ENCODE peak calls at places on chromosome 2, in nine cellular contexts. One of them, this sample, is unnamed. For H3K9me3, the result is how much of the 10 kb centered on the place peaks cover.

GRCh38 chr2:64463784-64464183 is 9.8 kb downstream of the LGALSL start:
- DNase-seq in uterus: no peak
- DNase-seq in colonic mucosa: no peak
- DNase-seq in IMR-90: peak
- DNase-seq in heart right ventricle: no peak
- DNase-seq in MM.1S: no peak
- DNase-seq in transverse colon: no peak
- DNase-seq in upper lobe of right lung: no peak
- DNase-seq in Peyer's patch: no peak
- DNase-seq in this sample: no peak

GRCh38 chr2:177516786-177517544 is 124.4 kb downstream of the AGPS start:
- DNase-seq in uterus: no peak
- DNase-seq in colonic mucosa: no peak
- DNase-seq in IMR-90: peak
- DNase-seq in heart right ventricle: no peak
- DNase-seq in MM.1S: no peak
- DNase-seq in transverse colon: no peak
- DNase-seq in upper lobe of right lung: no peak
- DNase-seq in Peyer's patch: no peak
- DNase-seq in this sample: no peak

GRCh38 chr2:16194096-16194390 is 253.7 kb downstream of the MYCN start:
- DNase-seq in uterus: no peak
- DNase-seq in colonic mucosa: no peak
- DNase-seq in IMR-90: no peak
- DNase-seq in heart right ventricle: no peak
- DNase-seq in MM.1S: no peak
- DNase-seq in transverse colon: no peak
- DNase-seq in upper lobe of right lung: no peak
- DNase-seq in Peyer's patch: no peak
- DNase-seq in this sample: no peak

GRCh38 chr2:3633982-3634630 is 23.9 kb upstream of the ALLC start:
- DNase-seq in uterus: peak
- DNase-seq in colonic mucosa: no peak
- DNase-seq in IMR-90: no peak
- DNase-seq in heart right ventricle: peak
- DNase-seq in MM.1S: no peak
- DNase-seq in transverse colon: no peak
- DNase-seq in upper lobe of right lung: peak
- DNase-seq in Peyer's patch: no peak
- DNase-seq in this sample: peak

GRCh38 chr2:27855476-27855875 is 34.7 kb downstream of the RBKS start:
- DNase-seq in uterus: no peak
- DNase-seq in colonic mucosa: no peak
- DNase-seq in IMR-90: peak
- DNase-seq in heart right ventricle: no peak
- DNase-seq in MM.1S: no peak
- DNase-seq in transverse colon: no peak
- DNase-seq in upper lobe of right lung: no peak
- DNase-seq in Peyer's patch: no peak
- DNase-seq in this sample: no peak

GRCh38 chr2:240395896-240396622 is 39.4 kb upstream of the GPC1 start:
- DNase-seq in uterus: no peak
- DNase-seq in colonic mucosa: no peak
- DNase-seq in IMR-90: no peak
- DNase-seq in heart right ventricle: no peak
- DNase-seq in MM.1S: no peak
- DNase-seq in transverse colon: no peak
- DNase-seq in upper lobe of right lung: peak
- DNase-seq in Peyer's patch: no peak
- DNase-seq in this sample: no peak

GRCh38 chr2:191678437-191679110 is 638 bp downstream of the NABP1 start:
- DNase-seq in uterus: peak
- DNase-seq in colonic mucosa: peak
- DNase-seq in IMR-90: no peak
- DNase-seq in heart right ventricle: peak
- DNase-seq in MM.1S: peak
- DNase-seq in transverse colon: peak
- DNase-seq in upper lobe of right lung: peak
- DNase-seq in Peyer's patch: peak
- DNase-seq in this sample: peak

GRCh38 chr2:161905389-161906046 is 168.5 kb downstream of the DPP4 start:
- DNase-seq in uterus: no peak
- DNase-seq in colonic mucosa: no peak
- DNase-seq in IMR-90: no peak
- DNase-seq in heart right ventricle: no peak
- DNase-seq in MM.1S: peak
- DNase-seq in transverse colon: no peak
- DNase-seq in upper lobe of right lung: no peak
- DNase-seq in Peyer's patch: no peak
- DNase-seq in this sample: no peak

GRCh38 chr2:177161741-177162440 is 50.7 kb upstream of the HNRNPA3 start:
- DNase-seq in uterus: no peak
- DNase-seq in colonic mucosa: no peak
- DNase-seq in IMR-90: peak
- DNase-seq in heart right ventricle: no peak
- DNase-seq in MM.1S: peak
- DNase-seq in transverse colon: no peak
- DNase-seq in upper lobe of right lung: no peak
- DNase-seq in Peyer's patch: no peak
- DNase-seq in this sample: no peak

GRCh38 chr2:196597531-196597930 is 42.0 kb upstream of the CCDC150 start:
- DNase-seq in uterus: no peak
- DNase-seq in colonic mucosa: no peak
- DNase-seq in IMR-90: peak
- DNase-seq in heart right ventricle: no peak
- DNase-seq in MM.1S: no peak
- DNase-seq in transverse colon: no peak
- DNase-seq in upper lobe of right lung: no peak
- DNase-seq in Peyer's patch: no peak
- DNase-seq in this sample: no peak

GRCh38 chr2:26458365-26459042 is 19.4 kb downstream of the OTOF start:
- DNase-seq in uterus: peak
- DNase-seq in colonic mucosa: no peak
- DNase-seq in IMR-90: no peak
- DNase-seq in heart right ventricle: no peak
- DNase-seq in MM.1S: no peak
- DNase-seq in transverse colon: no peak
- DNase-seq in upper lobe of right lung: no peak
- DNase-seq in Peyer's patch: no peak
- DNase-seq in this sample: peak

GRCh38 chr2:222747526-222748160 is 76.2 kb downstream of the MOGAT1 start:
- DNase-seq in uterus: no peak
- DNase-seq in colonic mucosa: no peak
- DNase-seq in IMR-90: no peak
- DNase-seq in heart right ventricle: no peak
- DNase-seq in MM.1S: no peak
- DNase-seq in transverse colon: no peak
- DNase-seq in upper lobe of right lung: no peak
- DNase-seq in Peyer's patch: no peak
- DNase-seq in this sample: no peak

GRCh38 chr2:98985905-98986666 is 50.1 kb upstream of the CRACDL start:
- DNase-seq in uterus: no peak
- DNase-seq in colonic mucosa: no peak
- DNase-seq in IMR-90: no peak
- DNase-seq in heart right ventricle: no peak
- DNase-seq in MM.1S: no peak
- DNase-seq in transverse colon: no peak
- DNase-seq in upper lobe of right lung: no peak
- DNase-seq in Peyer's patch: no peak
- DNase-seq in this sample: no peak

GRCh38 chr2:179842498-179843153 is 18.8 kb downstream of the ZNF385B start:
- DNase-seq in uterus: no peak
- DNase-seq in colonic mucosa: no peak
- DNase-seq in IMR-90: no peak
- DNase-seq in heart right ventricle: no peak
- DNase-seq in MM.1S: peak
- DNase-seq in transverse colon: no peak
- DNase-seq in upper lobe of right lung: no peak
- DNase-seq in Peyer's patch: no peak
- DNase-seq in this sample: peak

GRCh38 chr2:121539722-121540469 is 9.2 kb downstream of the RNU4ATAC start:
- DNase-seq in uterus: no peak
- DNase-seq in colonic mucosa: no peak
- DNase-seq in IMR-90: peak
- DNase-seq in heart right ventricle: no peak
- DNase-seq in MM.1S: no peak
- DNase-seq in transverse colon: no peak
- DNase-seq in upper lobe of right lung: no peak
- DNase-seq in Peyer's patch: no peak
- DNase-seq in this sample: no peak

GRCh38 chr2:117835990-117836760 is 21.7 kb downstream of the DDX18 start:
- DNase-seq in uterus: peak
- DNase-seq in colonic mucosa: peak
- DNase-seq in IMR-90: peak
- DNase-seq in heart right ventricle: peak
- DNase-seq in MM.1S: no peak
- DNase-seq in transverse colon: peak
- DNase-seq in upper lobe of right lung: peak
- DNase-seq in Peyer's patch: peak
- DNase-seq in this sample: peak
- H3K4me3 ChIP-seq in uterus: peak
- H3K4me3 ChIP-seq in colonic mucosa: peak
- H3K4me3 ChIP-seq in IMR-90: peak
- H3K4me3 ChIP-seq in heart right ventricle: peak
- H3K4me3 ChIP-seq in MM.1S: no peak
- H3K4me3 ChIP-seq in transverse colon: peak
- H3K4me3 ChIP-seq in upper lobe of right lung: peak
- H3K4me3 ChIP-seq in Peyer's patch: peak
- H3K4me3 ChIP-seq in this sample: no peak

GRCh38 chr2:206392118-206392517 is 51.2 kb upstream of the ADAM23 start:
- DNase-seq in uterus: no peak
- DNase-seq in colonic mucosa: no peak
- DNase-seq in IMR-90: peak
- DNase-seq in heart right ventricle: no peak
- DNase-seq in MM.1S: peak
- DNase-seq in transverse colon: no peak
- DNase-seq in upper lobe of right lung: no peak
- DNase-seq in Peyer's patch: no peak
- DNase-seq in this sample: peak
- TF ChIP-seq CTCF in uterus: no peak
- TF ChIP-seq CTCF in colonic mucosa: peak
- TF ChIP-seq CTCF in IMR-90: peak
- TF ChIP-seq CTCF in heart right ventricle: peak
- TF ChIP-seq CTCF in MM.1S: peak
- TF ChIP-seq CTCF in transverse colon: no peak
- TF ChIP-seq CTCF in upper lobe of right lung: peak
- TF ChIP-seq CTCF in Peyer's patch: no peak
- TF ChIP-seq CTCF in this sample: peak

GRCh38 chr2:230520875-230521155 is 104.8 kb downstream of the SP100 start:
- DNase-seq in uterus: no peak
- DNase-seq in colonic mucosa: no peak
- DNase-seq in IMR-90: peak
- DNase-seq in heart right ventricle: no peak
- DNase-seq in MM.1S: no peak
- DNase-seq in transverse colon: no peak
- DNase-seq in upper lobe of right lung: no peak
- DNase-seq in Peyer's patch: no peak
- DNase-seq in this sample: no peak

GRCh38 chr2:230525682-230526081 is 109.7 kb downstream of the SP100 start:
- DNase-seq in uterus: no peak
- DNase-seq in colonic mucosa: no peak
- DNase-seq in IMR-90: no peak
- DNase-seq in heart right ventricle: no peak
- DNase-seq in MM.1S: no peak
- DNase-seq in transverse colon: no peak
- DNase-seq in upper lobe of right lung: no peak
- DNase-seq in Peyer's patch: no peak
- DNase-seq in this sample: no peak

GRCh38 chr2:230520061-230520874 is 104.3 kb downstream of the SP100 start:
- DNase-seq in uterus: no peak
- DNase-seq in colonic mucosa: no peak
- DNase-seq in IMR-90: no peak
- DNase-seq in heart right ventricle: no peak
- DNase-seq in MM.1S: no peak
- DNase-seq in transverse colon: no peak
- DNase-seq in upper lobe of right lung: no peak
- DNase-seq in Peyer's patch: no peak
- DNase-seq in this sample: no peak

DNA sequence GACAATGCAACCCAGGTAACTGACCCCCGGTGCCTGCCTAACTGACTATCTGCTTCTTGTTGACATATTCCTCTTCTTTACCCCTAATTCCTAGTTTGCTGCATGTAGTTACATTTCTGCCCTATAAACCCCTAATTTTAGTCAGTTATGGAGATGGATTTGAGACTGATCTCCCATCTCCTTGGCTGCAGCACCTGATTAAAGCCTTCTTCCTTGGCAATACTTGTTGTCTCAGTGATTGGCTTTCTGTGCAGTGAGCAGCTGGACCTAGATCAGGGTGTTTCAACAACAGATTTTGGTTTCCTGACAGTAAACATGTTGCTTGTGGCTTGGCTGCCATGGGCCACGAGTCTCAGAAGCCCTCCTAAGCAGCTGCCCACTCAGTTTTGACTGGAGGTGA is 105.4 kb downstream of the SP100 start:
- DNase-seq in uterus: no peak
- DNase-seq in colonic mucosa: no peak
- DNase-seq in IMR-90: no peak
- DNase-seq in heart right ventricle: no peak
- DNase-seq in MM.1S: no peak
- DNase-seq in transverse colon: no peak
- DNase-seq in upper lobe of right lung: no peak
- DNase-seq in Peyer's patch: no peak
- DNase-seq in this sample: no peak
- H3K9me3 ChIP-seq in uterus: under half
- H3K9me3 ChIP-seq in colonic mucosa: under half
- H3K9me3 ChIP-seq in IMR-90: under half
- H3K9me3 ChIP-seq in heart right ventricle: under half
- H3K9me3 ChIP-seq in MM.1S: under half
- H3K9me3 ChIP-seq in transverse colon: under half
- H3K9me3 ChIP-seq in upper lobe of right lung: under half
- H3K9me3 ChIP-seq in Peyer's patch: under half
- H3K9me3 ChIP-seq in this sample: under half

GRCh38 chr2:7281802-7282201 is 364.6 kb downstream of the RNF144A start:
- DNase-seq in uterus: no peak
- DNase-seq in colonic mucosa: no peak
- DNase-seq in IMR-90: no peak
- DNase-seq in heart right ventricle: no peak
- DNase-seq in MM.1S: no peak
- DNase-seq in transverse colon: no peak
- DNase-seq in upper lobe of right lung: no peak
- DNase-seq in Peyer's patch: no peak
- DNase-seq in this sample: no peak

GRCh38 chr2:7278984-7279383 is 361.8 kb downstream of the RNF144A start:
- DNase-seq in uterus: no peak
- DNase-seq in colonic mucosa: no peak
- DNase-seq in IMR-90: no peak
- DNase-seq in heart right ventricle: no peak
- DNase-seq in MM.1S: no peak
- DNase-seq in transverse colon: no peak
- DNase-seq in upper lobe of right lung: no peak
- DNase-seq in Peyer's patch: no peak
- DNase-seq in this sample: no peak

GRCh38 chr2:7281348-7281747 is 364.1 kb downstream of the RNF144A start:
- DNase-seq in uterus: no peak
- DNase-seq in colonic mucosa: no peak
- DNase-seq in IMR-90: no peak
- DNase-seq in heart right ventricle: peak
- DNase-seq in MM.1S: no peak
- DNase-seq in transverse colon: no peak
- DNase-seq in upper lobe of right lung: no peak
- DNase-seq in Peyer's patch: no peak
- DNase-seq in this sample: no peak

GRCh38 chr2:7280790-7281189 is 363.6 kb downstream of the RNF144A start:
- DNase-seq in uterus: no peak
- DNase-seq in colonic mucosa: no peak
- DNase-seq in IMR-90: no peak
- DNase-seq in heart right ventricle: no peak
- DNase-seq in MM.1S: no peak
- DNase-seq in transverse colon: no peak
- DNase-seq in upper lobe of right lung: no peak
- DNase-seq in Peyer's patch: no peak
- DNase-seq in this sample: no peak

GRCh38 chr2:7279421-7279949 is 362.3 kb downstream of the RNF144A start:
- DNase-seq in uterus: no peak
- DNase-seq in colonic mucosa: no peak
- DNase-seq in IMR-90: no peak
- DNase-seq in heart right ventricle: no peak
- DNase-seq in MM.1S: no peak
- DNase-seq in transverse colon: no peak
- DNase-seq in upper lobe of right lung: no peak
- DNase-seq in Peyer's patch: no peak
- DNase-seq in this sample: no peak
- H3K4me3 ChIP-seq in uterus: no peak
- H3K4me3 ChIP-seq in colonic mucosa: no peak
- H3K4me3 ChIP-seq in IMR-90: no peak
- H3K4me3 ChIP-seq in heart right ventricle: no peak
- H3K4me3 ChIP-seq in MM.1S: no peak
- H3K4me3 ChIP-seq in transverse colon: no peak
- H3K4me3 ChIP-seq in upper lobe of right lung: no peak
- H3K4me3 ChIP-seq in Peyer's patch: no peak
- H3K4me3 ChIP-seq in this sample: no peak

This sample was measured in Caco-2.